ENCODE peak calls at places on chromosomes 6 and 20, in five cellular contexts. A is skeletal muscle cell, R is lower lobe of right lung, X is colonic mucosa, T is adipocyte. B is an unnamed sample.
A peak's percentile ranks its signal among the peaks of the same experiment; 100 is the strongest.

GRCh38 chr6:105593056-105593455 is 190.2 kb upstream of the PREP start:
- DNase-seq in X (no peak), A (no peak), R (no peak), T (no peak), B (no peak)

GRCh38 chr20:47596003-47596571 is 94.4 kb downstream of the NCOA3 start:
- DNase-seq in R (no peak), X (no peak), T (no peak), A (no peak), B (no peak)

GRCh38 chr6:16972535-16972934 is 129.3 kb upstream of the STMND1 start:
- DNase-seq in R (no peak), T (no peak), X (no peak), A (no peak), B (no peak)

GRCh38 chr20:23019403-23019802 is 15.7 kb upstream of the SSTR4 start:
- DNase-seq in A (no peak), T (no peak), X (no peak), R (no peak), B (no peak)

GRCh38 chr6:131387706-131388455 is 185.1 kb upstream of the ARG1 start:
- DNase-seq in X (no peak), T (no peak), A (no peak), R (no peak), B (no peak)

GRCh38 chr6:105646391-105646867 is 243.5 kb upstream of the PREP start:
- DNase-seq in T (no peak), X (no peak), R (no peak), A (no peak), B (peak; percentile 10)

GRCh38 chr6:15893556-15894253 is 230.9 kb upstream of the DTNBP1 start:
- DNase-seq in A (no peak), T (no peak), X (no peak), R (no peak), B (no peak)

GRCh38 chr6:44386929-44387345 is 569 bp upstream of the CDC5L start:
- DNase-seq in T (peak; percentile 72), X (peak; percentile 25), A (peak; percentile 4), R (no peak), B (no peak)

GRCh38 chr6:8335896-8336295 is 99.4 kb downstream of the SLC35B3 start:
- DNase-seq in A (no peak), R (no peak), X (no peak), T (no peak), B (no peak)

GRCh38 chr6:1311400-1312192 is at the start of gene FOXQ1:
- DNase-seq in R (peak; percentile 91), T (peak; percentile 62), A (no peak), X (peak; percentile 77), B (no peak)

GRCh38 chr6:138856654-138857053 is 60.8 kb downstream of the ECT2L start:
- DNase-seq in A (no peak), T (no peak), R (no peak), X (no peak), B (no peak)

GRCh38 chr6:89066929-89067646 is 13.5 kb upstream of the PNRC1 start:
- DNase-seq in A (no peak), R (no peak), T (no peak), X (no peak), B (no peak)

GRCh38 chr20:41717464-41717863 is 99.3 kb upstream of the CHD6 start:
- DNase-seq in X (no peak), R (no peak), A (no peak), T (no peak), B (no peak)

GRCh38 chr20:884983-885952 is 30.9 kb downstream of the ANGPT4 start:
- DNase-seq in X (no peak), A (peak; percentile 18), T (peak; percentile 49), R (no peak), B (no peak)

GRCh38 chr6:169851641-169852503 is 100.5 kb downstream of the ERMARD start:
- DNase-seq in A (no peak), R (no peak), T (peak; percentile 6), X (peak; percentile 14), B (no peak)

GRCh38 chr6:146931214-146931613 is 273.0 kb upstream of the STXBP5 start:
- DNase-seq in R (no peak), A (no peak), X (no peak), T (peak; percentile 13), B (no peak)

GRCh38 chr6:151063339-151063738 is 176.4 kb upstream of the AKAP12 start:
- DNase-seq in R (no peak), X (no peak), A (no peak), T (peak; percentile 89), B (no peak)

GRCh38 chr6:44642870-44643522 is 255.5 kb downstream of the CDC5L start:
- DNase-seq in T (no peak), A (no peak), R (no peak), X (no peak), B (no peak)

GRCh38 chr20:37396520-37397075 is 50.7 kb downstream of the SRC start:
- DNase-seq in X (no peak), R (no peak), T (no peak), A (no peak), B (no peak)

GRCh38 chr6:96704713-96705112 is 132.6 kb downstream of the GPR63 start:
- DNase-seq in X (no peak), T (no peak), R (no peak), A (no peak), B (no peak)

GRCh38 chr6:93242049-93242448 is 177.3 kb downstream of the EPHA7 start:
- DNase-seq in T (no peak), A (no peak), R (no peak), X (no peak), B (no peak)

GRCh38 chr6:143675946-143676345 is 1.8 kb upstream of the PHACTR2 start:
- DNase-seq in R (no peak), X (no peak), T (peak; percentile 80), A (no peak), B (no peak)

GRCh38 chr6:1424306-1424927 is 35.0 kb downstream of the FOXF2 start:
- DNase-seq in A (peak; percentile 22), R (no peak), T (peak; percentile 87), X (peak; percentile 59), B (no peak)

GRCh38 chr20:2914160-2914559 is 40.9 kb downstream of the PTPRA start:
- DNase-seq in T (no peak), X (no peak), R (no peak), A (no peak), B (no peak)

GRCh38 chr6:145904878-145905277 is 59.3 kb downstream of the SHPRH start:
- DNase-seq in R (no peak), A (no peak), T (no peak), X (peak; percentile 44), B (no peak)

GRCh38 chr6:13573669-13574110 is 711 bp upstream of the SIRT5 start:
- DNase-seq in A (no peak), R (peak; percentile 61), T (peak; percentile 47), X (peak; percentile 49), B (no peak)

GRCh38 chr20:55528482-55528881 is 476.8 kb downstream of the CBLN4 start:
- DNase-seq in A (no peak), X (no peak), T (no peak), R (no peak), B (no peak)

GRCh38 chr6:111813247-111814162 is 59.7 kb downstream of the FYN start:
- DNase-seq in R (no peak), A (no peak), T (no peak), X (no peak), B (no peak)

DNA sequence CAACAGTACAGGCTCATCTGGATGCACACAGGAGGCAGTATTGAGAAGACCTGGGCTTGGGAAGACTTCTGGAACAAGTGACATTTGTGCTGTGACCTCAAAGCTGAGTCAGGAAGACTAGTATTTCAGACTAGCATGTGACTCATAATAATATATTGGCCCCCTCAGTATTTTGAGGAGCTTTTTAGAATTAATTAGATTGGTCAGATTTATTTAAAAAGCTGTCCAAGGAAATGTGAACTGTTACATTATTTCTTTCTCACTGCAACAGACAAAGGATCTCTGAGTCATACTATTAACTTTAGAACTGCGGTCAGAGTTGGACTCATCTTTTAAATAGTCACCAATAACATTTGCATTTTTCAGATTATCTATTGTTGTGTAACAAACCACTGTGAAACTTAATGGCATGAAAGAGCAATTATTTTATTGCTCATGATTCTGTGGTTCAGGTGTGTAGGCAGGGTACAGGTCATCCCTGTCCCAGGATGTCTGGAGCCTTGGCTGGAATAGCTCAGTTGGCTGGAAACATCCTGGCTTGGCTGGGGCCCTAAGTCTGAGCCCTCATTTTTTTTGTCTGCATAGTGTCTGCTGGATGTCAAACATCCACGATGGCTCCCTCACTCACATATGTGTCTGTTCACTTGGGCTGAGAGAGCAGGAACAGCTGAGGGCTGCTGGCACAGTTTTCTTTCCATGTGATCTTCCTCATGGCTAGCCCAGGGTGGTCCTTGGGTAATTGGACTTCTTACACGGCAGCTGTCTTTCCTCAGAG is 46.8 kb downstream of the MAP3K4 start:
- DNase-seq in A (peak; percentile 94), X (peak; percentile 38), R (no peak), T (peak; percentile 70), B (no peak)
- H3K4me3 ChIP-seq in A (no peak overlapping the region), X (no peak overlapping the region), R (no peak overlapping the region), T (no peak overlapping the region), B (no peak overlapping the region)

GRCh38 chr20:4593149-4593525 is 128.6 kb upstream of the PRND start:
- DNase-seq in R (no peak), T (no peak), X (no peak), A (no peak), B (no peak)
- H3K4me3 ChIP-seq in R (no peak overlapping the region), T (no peak overlapping the region), X (no peak overlapping the region), A (no peak overlapping the region), B (no peak overlapping the region)

GRCh38 chr6:5996701-5997419 is 9.9 kb downstream of the NRN1 start:
- DNase-seq in R (peak; percentile 62), A (no peak), T (peak; percentile 45), X (no peak), B (no peak)

GRCh38 chr6:5994234-5994998 is 12.3 kb downstream of the NRN1 start:
- DNase-seq in A (no peak), X (no peak), R (no peak), T (no peak), B (no peak)

GRCh38 chr6:5994999-5995698 is 11.6 kb downstream of the NRN1 start:
- DNase-seq in X (no peak), R (no peak), A (no peak), T (no peak), B (no peak)

GRCh38 chr6:5997420-5998093 is 9.2 kb downstream of the NRN1 start:
- DNase-seq in T (no peak), R (peak; percentile 68), A (no peak), X (no peak), B (no peak)

GRCh38 chr6:5995705-5996686 is 10.7 kb downstream of the NRN1 start:
- DNase-seq in X (peak; percentile 64), A (no peak), T (peak; percentile 24), R (peak; percentile 75), B (no peak)
- H3K4me3 ChIP-seq in X (peak overlapping the region; percentile 54), A (peak overlapping the region; percentile 73), T (peak overlapping the region; percentile 91), R (peak overlapping the region; percentile 59), B (peak overlapping the region; percentile 67)

DNA sequence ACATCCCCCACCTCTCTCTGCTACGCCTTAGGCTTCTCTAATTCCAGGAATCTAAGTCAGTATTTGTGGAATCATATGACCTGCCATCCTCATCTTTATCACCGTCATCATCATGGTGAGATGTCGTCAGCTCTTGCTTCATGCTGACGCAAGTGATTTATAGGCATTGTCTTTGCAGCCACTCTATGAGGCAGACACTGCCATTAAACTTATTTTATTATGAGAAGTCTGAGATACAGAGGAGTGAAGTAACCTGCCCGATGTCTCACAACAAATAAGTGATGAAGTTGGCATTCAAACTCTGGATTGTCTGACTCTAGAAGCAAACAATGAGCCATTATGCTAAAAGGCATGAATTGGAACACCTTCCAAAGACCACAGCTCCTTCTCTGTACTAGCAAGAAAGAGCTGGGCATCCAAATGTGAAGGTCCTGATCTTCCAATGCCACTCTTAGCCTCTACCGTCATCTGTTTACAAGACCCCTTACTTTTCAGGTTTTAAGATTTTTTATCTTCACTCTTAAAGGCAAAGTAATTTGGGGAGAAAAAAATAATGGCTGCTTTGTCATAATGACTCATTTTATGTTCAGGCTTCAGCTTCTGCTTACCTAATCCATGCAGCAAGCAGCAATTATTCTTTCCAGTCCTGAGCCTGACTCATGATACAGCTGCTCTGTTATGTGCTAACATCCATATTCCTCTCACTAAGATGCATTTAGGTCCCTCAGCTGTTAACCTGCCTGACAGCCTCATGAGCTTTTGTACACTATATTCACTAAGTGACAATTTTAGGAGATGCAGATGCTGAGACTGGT is 113.7 kb upstream of the BCLAF1 start:
- DNase-seq in X (no peak), R (no peak), A (peak; percentile 94), T (peak; percentile 81), B (no peak)
- H3K4me3 ChIP-seq in X (no peak overlapping the region), R (no peak overlapping the region), A (no peak overlapping the region), T (no peak overlapping the region), B (no peak overlapping the region)

B was measured in CD8-positive, alpha-beta memory T cell.